ENCODE peak calls at places on chromosomes 1 and 21, in five cellular contexts. F, Y, B, T and G are unnamed samples. For H3K27me3 and H3K4me1, the result is how much of the 10 kb centered on the place peaks cover.

GRCh38 chr1:228048120-228048519 is 34.4 kb upstream of the ARF1 start:
- DNase-seq in F (no peak), Y (no peak), B (no peak), T (no peak), G (no peak)

GRCh38 chr1:110309768-110310167 is 29.4 kb upstream of the RBM15 start:
- DNase-seq in F (no peak), Y (no peak), B (no peak), T (no peak), G (no peak)

GRCh38 chr21:34074283-34075098 is 1.1 kb downstream of the MRPS6 start:
- DNase-seq in F (peak), Y (no peak), B (no peak), T (no peak), G (no peak)

GRCh38 chr1:199862047-199862446 is 165.5 kb upstream of the NR5A2 start:
- DNase-seq in F (no peak), Y (no peak), B (no peak), T (no peak), G (no peak)

GRCh38 chr1:230972855-230973271 is 5.8 kb downstream of the TTC13 start:
- DNase-seq in F (no peak), Y (no peak), B (no peak), T (no peak), G (no peak)

GRCh38 chr1:223738465-223739365 is 26.4 kb downstream of the CAPN2 start:
- DNase-seq in F (no peak), Y (no peak), B (peak), T (no peak), G (no peak)

GRCh38 chr1:10803971-10804820 is 7.8 kb upstream of the CASZ1 start:
- DNase-seq in F (no peak), Y (no peak), B (peak), T (no peak), G (no peak)

GRCh38 chr1:164950453-164951052 is 391.6 kb downstream of the PBX1 start:
- DNase-seq in F (no peak), Y (no peak), B (no peak), T (no peak), G (no peak)

GRCh38 chr1:112169517-112169916 is 180.0 kb upstream of the KCND3 start:
- DNase-seq in F (no peak), Y (no peak), B (no peak), T (no peak), G (no peak)

DNA sequence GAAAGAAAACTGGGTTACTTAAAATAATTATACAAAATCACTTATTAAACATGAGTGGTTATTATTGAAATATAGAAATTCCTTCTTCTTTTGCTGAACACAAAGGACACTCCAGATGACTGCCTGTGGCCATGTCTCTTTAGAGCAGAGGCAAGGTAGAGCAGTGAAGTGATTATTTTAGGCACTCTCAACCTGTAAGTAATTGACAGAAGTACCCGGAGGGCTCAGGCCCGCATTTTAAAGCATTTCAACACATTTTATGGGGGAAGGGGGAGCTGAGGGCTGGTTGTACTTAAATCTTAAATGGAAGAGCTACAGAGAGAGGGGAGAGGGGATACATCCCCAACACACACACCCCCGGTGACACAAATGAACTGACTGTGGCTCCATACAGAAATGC is 10.2 kb downstream of the OSCP1 start:
- DNase-seq in F (no peak), Y (no peak), B (no peak), T (no peak), G (no peak)
- TF ChIP-seq CTCF in F (no peak), Y (no peak), B (no peak), T (no peak), G (no peak)

GRCh38 chr1:53367503-53368313 is 39.8 kb upstream of the LRP8 start:
- DNase-seq in F (no peak), Y (no peak), B (no peak), T (no peak), G (no peak)

GRCh38 chr1:53368314-53369033 is 40.6 kb upstream of the LRP8 start:
- DNase-seq in F (no peak), Y (peak), B (no peak), T (no peak), G (no peak)

GRCh38 chr1:53369761-53370160 is 41.9 kb upstream of the LRP8 start:
- DNase-seq in F (no peak), Y (no peak), B (no peak), T (no peak), G (no peak)

GRCh38 chr1:53370369-53370961 is 42.6 kb upstream of the LRP8 start:
- DNase-seq in F (no peak), Y (no peak), B (no peak), T (no peak), G (no peak)

GRCh38 chr1:53369034-53369750 is 41.3 kb upstream of the LRP8 start:
- DNase-seq in F (no peak), Y (no peak), B (no peak), T (no peak), G (no peak)
- H3K27me3 ChIP-seq in F (under half), Y (half or more), B (under half), T (under half), G (under half)

GRCh38 chr1:203464743-203465142 is 10.9 kb upstream of the PRELP start:
- DNase-seq in F (no peak), Y (no peak), B (no peak), T (no peak), G (no peak)

GRCh38 chr1:203464226-203464625 is 11.4 kb upstream of the PRELP start:
- DNase-seq in F (no peak), Y (no peak), B (no peak), T (no peak), G (no peak)

GRCh38 chr1:203462143-203462542 is 13.5 kb upstream of the PRELP start:
- DNase-seq in F (no peak), Y (no peak), B (no peak), T (no peak), G (no peak)

GRCh38 chr1:203462878-203463277 is 12.7 kb upstream of the PRELP start:
- DNase-seq in F (no peak), Y (no peak), B (peak), T (peak), G (peak)

DNA sequence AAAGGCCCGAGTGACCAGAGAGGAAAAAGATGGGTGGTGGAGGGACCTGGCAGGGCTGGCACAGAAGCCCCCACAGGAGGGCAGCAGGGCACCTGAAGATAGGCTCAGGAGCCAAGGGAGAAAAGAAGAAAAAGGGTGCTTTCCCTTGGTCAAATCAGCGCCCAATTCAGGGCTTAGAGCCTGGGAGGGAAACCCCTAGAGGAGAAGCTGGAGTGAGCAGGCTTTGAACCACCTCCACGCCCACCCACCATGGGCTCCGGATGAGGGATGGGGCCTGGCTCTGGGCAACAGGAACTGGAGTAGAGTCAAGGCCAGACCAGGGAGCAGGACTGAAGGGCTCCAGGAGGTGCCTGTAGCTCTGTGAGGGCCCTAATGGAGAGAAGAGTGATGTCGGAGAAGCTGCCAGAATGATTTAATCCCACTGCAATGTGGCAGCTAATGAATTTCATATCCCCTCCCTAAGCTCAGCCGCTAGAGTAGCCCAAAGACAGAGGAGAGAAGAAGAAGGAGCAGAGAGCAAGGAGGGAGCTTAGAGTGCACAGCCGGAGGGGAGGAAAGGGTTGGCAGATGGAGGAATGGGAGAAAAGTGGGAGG is 12.0 kb upstream of the PRELP start:
- DNase-seq in F (peak), Y (no peak), B (no peak), T (no peak), G (no peak)
- H3K4me1 ChIP-seq in F (under half), Y (under half), B (under half), T (half or more), G (under half)

GRCh38 chr1:29121516-29121937 is 2.2 kb downstream of the TMEM200B start:
- DNase-seq in F (peak), Y (no peak), B (no peak), T (no peak), G (no peak)
- TF ChIP-seq CTCF in F (no peak), Y (peak), B (peak), T (peak), G (peak)

DNA sequence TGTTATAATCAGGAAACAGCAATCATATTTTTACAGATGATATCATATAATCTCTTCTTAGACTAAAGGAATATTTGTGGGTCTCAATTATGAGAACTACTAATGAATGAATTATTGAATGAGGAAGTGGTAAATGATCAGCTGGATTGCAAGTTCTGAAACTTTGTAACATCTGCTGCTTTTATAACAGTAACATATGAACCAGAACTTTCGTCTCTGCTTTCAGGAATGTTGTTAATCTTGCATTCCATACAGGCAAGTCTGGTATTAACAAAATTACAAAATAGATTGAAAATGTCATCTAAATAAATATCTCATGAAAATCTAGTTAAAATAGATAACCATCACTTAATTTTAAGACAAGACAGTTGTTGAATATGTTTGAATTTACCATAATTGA is 110.5 kb upstream of the COL11A1 start:
- DNase-seq in F (no peak), Y (no peak), B (no peak), T (no peak), G (no peak)
- H3K27me3 ChIP-seq in F (under half), Y (under half), B (under half), T (under half), G (under half)

GRCh38 chr21:42236693-42237092 is 17.8 kb downstream of the ABCG1 start:
- DNase-seq in F (no peak), Y (no peak), B (no peak), T (no peak), G (no peak)

GRCh38 chr21:42236014-42236413 is 17.1 kb downstream of the ABCG1 start:
- DNase-seq in F (no peak), Y (peak), B (no peak), T (no peak), G (no peak)

GRCh38 chr21:42237577-42237976 is 18.6 kb downstream of the ABCG1 start:
- DNase-seq in F (no peak), Y (no peak), B (no peak), T (no peak), G (no peak)

GRCh38 chr21:42238185-42238934 is 19.4 kb downstream of the ABCG1 start:
- DNase-seq in F (no peak), Y (peak), B (no peak), T (no peak), G (no peak)

DNA sequence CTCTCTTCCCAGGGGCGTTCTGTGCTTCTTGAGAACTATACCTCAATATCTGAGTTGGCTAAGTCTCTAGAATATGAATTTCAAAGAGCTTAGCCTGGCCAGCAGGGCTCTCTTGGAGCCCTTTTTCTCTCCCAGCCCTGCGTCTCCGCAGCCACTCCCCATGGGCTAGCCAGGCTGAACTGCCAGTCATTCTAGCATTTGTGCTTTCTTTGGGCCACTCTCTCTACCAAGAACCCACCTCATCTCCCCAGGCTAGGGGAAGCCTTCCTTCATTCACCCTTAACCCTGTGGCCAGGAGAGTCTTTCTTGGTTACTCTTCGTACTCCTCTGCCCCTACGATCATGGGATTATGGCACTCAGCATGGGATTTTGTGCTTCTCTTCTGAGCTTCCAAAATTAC is 18.2 kb downstream of the ABCG1 start:
- DNase-seq in F (no peak), Y (no peak), B (no peak), T (no peak), G (no peak)
- H3K4me1 ChIP-seq in F (under half), Y (half or more), B (half or more), T (under half), G (half or more)

DNA sequence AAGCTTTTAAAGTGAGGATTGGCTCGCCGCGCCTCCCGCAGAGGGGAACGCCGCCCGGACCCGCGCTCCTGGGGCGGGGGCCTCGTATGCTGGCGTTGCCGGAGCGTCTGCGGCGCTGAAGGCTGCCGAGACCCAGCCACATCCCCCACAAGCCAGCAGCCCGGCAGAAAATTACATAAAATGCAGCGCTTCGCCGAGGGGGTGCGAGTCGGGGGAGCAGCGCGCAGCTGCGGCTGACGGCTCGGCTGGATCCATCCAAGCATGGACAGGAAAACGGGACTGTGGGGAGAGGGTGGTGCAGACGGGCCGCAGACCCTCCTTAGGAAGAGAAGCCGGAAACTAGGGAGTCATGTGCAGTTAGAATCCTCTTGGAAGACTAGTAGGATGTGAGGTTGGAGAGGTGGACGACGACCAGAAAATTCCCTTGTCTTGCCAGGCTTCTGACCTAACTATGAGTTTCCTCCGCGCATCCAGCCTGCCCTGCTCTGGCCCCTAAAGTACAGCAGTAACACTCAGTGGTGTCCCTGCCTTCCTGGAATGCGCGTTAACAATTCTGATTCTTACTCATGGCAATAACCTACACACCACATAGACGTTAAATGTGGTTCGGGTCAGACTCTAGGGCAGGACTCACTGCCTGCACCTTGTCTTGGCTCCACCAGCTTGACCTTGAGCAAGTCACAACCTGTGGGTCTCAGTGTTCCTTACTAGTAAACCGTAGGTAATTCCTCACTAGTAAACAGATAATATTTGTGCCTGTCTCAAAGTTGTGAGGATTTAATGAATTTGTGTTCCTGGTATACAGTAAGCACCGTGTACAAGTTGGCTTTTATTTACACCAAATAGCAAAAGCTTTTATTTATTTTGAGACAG is 959 bp upstream of the BRWD1 start:
- DNase-seq in F (peak), Y (peak), B (peak), T (no peak), G (peak)
- TF ChIP-seq CTCF in F (no peak), Y (no peak), B (no peak), T (no peak), G (peak)

DNA sequence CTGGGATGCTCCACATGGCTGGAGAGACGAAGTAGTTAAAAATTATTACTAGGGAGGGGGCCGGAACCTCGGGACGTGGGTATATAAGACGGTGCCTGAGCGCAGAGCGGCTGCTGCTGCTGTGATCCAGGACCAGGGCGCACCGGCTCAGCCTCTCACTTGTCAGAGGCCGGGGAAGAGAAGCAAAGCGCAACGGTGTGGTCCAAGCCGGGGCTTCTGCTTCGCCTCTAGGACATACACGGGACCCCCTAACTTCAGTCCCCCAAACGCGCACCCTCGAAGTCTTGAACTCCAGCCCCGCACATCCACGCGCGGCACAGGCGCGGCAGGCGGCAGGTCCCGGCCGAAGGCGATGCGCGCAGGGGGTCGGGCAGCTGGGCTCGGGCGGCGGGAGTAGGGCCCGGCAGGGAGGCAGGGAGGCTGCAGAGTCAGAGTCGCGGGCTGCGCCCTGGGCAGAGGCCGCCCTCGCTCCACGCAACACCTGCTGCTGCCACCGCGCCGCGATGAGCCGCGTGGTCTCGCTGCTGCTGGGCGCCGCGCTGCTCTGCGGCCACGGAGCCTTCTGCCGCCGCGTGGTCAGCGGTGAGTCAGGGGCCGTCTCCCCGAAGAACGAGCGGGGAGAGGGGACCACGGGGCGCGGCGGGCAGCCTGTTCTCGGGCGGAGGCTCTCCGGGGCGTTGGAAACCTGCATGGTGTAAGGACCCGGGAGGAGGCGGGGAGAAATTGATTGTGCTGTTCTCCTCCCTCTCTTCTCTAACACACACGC is at the start of gene CHODL:
- DNase-seq in F (peak), Y (peak), B (no peak), T (no peak), G (no peak)
- H3K27me3 ChIP-seq in F (half or more), Y (under half), B (under half), T (under half), G (under half)

GRCh38 chr1:45848097-45848496 is 44.7 kb downstream of the MAST2 start:
- DNase-seq in F (no peak), Y (no peak), B (no peak), T (no peak), G (no peak)

GRCh38 chr1:45840704-45841103 is 37.3 kb downstream of the MAST2 start:
- DNase-seq in F (no peak), Y (no peak), B (no peak), T (no peak), G (no peak)

GRCh38 chr1:45842786-45843185 is 39.4 kb downstream of the MAST2 start:
- DNase-seq in F (no peak), Y (no peak), B (no peak), T (no peak), G (no peak)

GRCh38 chr1:45846931-45847330 is 43.5 kb downstream of the MAST2 start:
- DNase-seq in F (peak), Y (no peak), B (no peak), T (no peak), G (no peak)

GRCh38 chr1:45843474-45843905 is 40.1 kb downstream of the MAST2 start:
- DNase-seq in F (no peak), Y (no peak), B (no peak), T (no peak), G (no peak)
- H3K4me1 ChIP-seq in F (under half), Y (under half), B (under half), T (under half), G (under half)

GRCh38 chr1:192512426-192513125 is 63.0 kb upstream of the RGS1 start:
- DNase-seq in F (no peak), Y (no peak), B (no peak), T (no peak), G (no peak)

DNA sequence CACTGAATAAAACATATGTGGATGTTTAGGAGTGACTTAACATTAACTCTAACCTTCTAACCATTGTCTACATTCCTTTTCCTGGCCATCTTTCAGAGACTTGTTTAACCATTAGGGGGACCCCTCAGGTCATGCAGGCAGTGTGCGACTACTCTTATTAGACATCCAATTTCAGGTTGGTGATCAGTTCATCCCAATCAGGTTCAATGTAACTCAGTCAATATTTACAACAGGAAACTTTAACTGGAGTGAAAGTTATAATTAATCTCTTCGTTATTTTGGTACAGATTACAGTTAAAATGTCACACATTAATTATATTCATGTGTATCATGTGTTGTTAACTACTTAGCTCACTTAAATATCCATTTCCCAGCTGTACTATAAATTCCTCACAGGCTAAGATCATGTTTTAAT is 68.8 kb upstream of the RGS1 start:
- DNase-seq in F (peak), Y (no peak), B (no peak), T (no peak), G (no peak)
- TF ChIP-seq CTCF in F (peak), Y (peak), B (peak), T (no peak), G (peak)